ENCODE peak calls at places on chromosomes 16 and 17, in four cellular contexts. E is AG04450, I is activated T-cell treated with anti-CD3 and anti-CD28 coated beads for 1 hour, Q is hypothalamus. M is an unnamed sample.

GRCh38 chr16:65698943-65699342 is 577.1 kb upstream of the CDH11 start:
- DNase-seq in Q (no peak), E (no peak), I (no peak), M (peak)

GRCh38 chr16:1403036-1403435 is 11.5 kb downstream of the UNKL start:
- DNase-seq in I (no peak), E (no peak), Q (no peak), M (no peak)

GRCh38 chr17:49106366-49107210 is 26.0 kb upstream of the B4GALNT2 start:
- DNase-seq in E (no peak), I (no peak), Q (no peak), M (no peak)

GRCh38 chr16:48971571-48972071 is 310.0 kb downstream of the CBLN1 start:
- DNase-seq in I (no peak), E (no peak), Q (no peak), M (no peak)

GRCh38 chr17:80009391-80010282 is 26.0 kb downstream of the TBC1D16 start:
- DNase-seq in Q (no peak), E (no peak), I (no peak), M (no peak)

GRCh38 chr16:47916266-47916665 is 239.5 kb downstream of the ABCC12 start:
- DNase-seq in E (no peak), I (no peak), Q (no peak), M (no peak)

GRCh38 chr17:75909051-75909811 is 4.5 kb upstream of the MRPL38 start:
- DNase-seq in I (no peak), E (no peak), Q (no peak), M (no peak)

GRCh38 chr17:16199093-16199492 is 16.2 kb downstream of the NCOR1 start:
- DNase-seq in E (no peak), Q (no peak), I (no peak), M (no peak)

M was measured in brain pericyte.